ENCODE peak calls at places on chromosomes 3 and 15, in six cellular contexts. T is tibial nerve, S is right cardiac atrium, M is hepatocyte, W is astrocyte, Q is body of pancreas. V is an unnamed sample.

GRCh38 chr15:40103864-40104271 is 4.8 kb downstream of the BMF start:
- DNase-seq in T (no peak), Q (no peak), M (no peak), S (peak; percentile 64), W (no peak), V (no peak)

GRCh38 chr15:56469484-56469883 is 4.5 kb upstream of the MNS1 start:
- DNase-seq in M (no peak), S (no peak), T (no peak), W (no peak), Q (no peak), V (no peak)

GRCh38 chr3:158722108-158722507 is 10.1 kb downstream of the RARRES1 start:
- DNase-seq in M (no peak), Q (no peak), W (no peak), T (no peak), S (no peak), V (no peak)

GRCh38 chr3:7638103-7638502 is 777.2 kb downstream of the GRM7 start:
- DNase-seq in M (no peak), T (no peak), S (no peak), W (peak; percentile 17), Q (no peak), V (no peak)

GRCh38 chr15:39499701-39500100 is 81.2 kb upstream of the THBS1 start:
- DNase-seq in W (no peak), S (no peak), M (no peak), Q (no peak), T (no peak), V (no peak)

GRCh38 chr15:48424076-48424475 is 92.8 kb downstream of the DUT start:
- DNase-seq in Q (no peak), W (no peak), M (no peak), S (no peak), T (no peak), V (no peak)

GRCh38 chr3:58874795-58875194 is 175.0 kb downstream of the CFAP20DC start:
- DNase-seq in Q (no peak), S (no peak), T (no peak), M (no peak), W (peak; percentile 53), V (no peak)

GRCh38 chr3:119831941-119832371 is 50.1 kb downstream of the NR1I2 start:
- DNase-seq in S (no peak), Q (no peak), M (no peak), W (peak; percentile 84), T (no peak), V (no peak)

GRCh38 chr3:103684956-103685355 is 1250.1 kb downstream of the ZPLD1 start:
- DNase-seq in M (no peak), S (no peak), W (no peak), Q (peak; percentile 12), T (no peak), V (no peak)

GRCh38 chr3:26967531-26967930 is 345.0 kb downstream of the LRRC3B start:
- DNase-seq in T (no peak), Q (no peak), W (no peak), M (no peak), S (no peak), V (no peak)

GRCh38 chr15:88401269-88401971 is 65.8 kb downstream of the MRPL46 start:
- DNase-seq in M (no peak), T (no peak), Q (no peak), S (no peak), W (no peak), V (no peak)

GRCh38 chr3:185439745-185440466 is 58.9 kb downstream of the TMEM41A start:
- DNase-seq in S (no peak), W (no peak), T (no peak), M (no peak), Q (no peak), V (no peak)

GRCh38 chr3:177193706-177194268 is 3.5 kb downstream of the TBL1XR1 start:
- DNase-seq in Q (no peak), M (no peak), W (no peak), T (no peak), S (no peak), V (no peak)
- H3K4me3 ChIP-seq in Q (no peak overlapping the region), M (peak overlapping the region; percentile 100), W (peak overlapping the region; percentile 92), T (no peak overlapping the region), S (peak overlapping the region; percentile 23), V (peak overlapping the region; percentile 84)

GRCh38 chr3:15271030-15271429 is 61.4 kb downstream of the SH3BP5 start:
- DNase-seq in T (no peak), Q (no peak), S (no peak), M (no peak), W (no peak), V (no peak)

GRCh38 chr3:15267502-15267901 is 61.5 kb downstream of the CAPN7 start:
- DNase-seq in Q (no peak), T (no peak), M (no peak), S (no peak), W (no peak), V (no peak)

GRCh38 chr3:15271785-15272381 is 60.5 kb downstream of the SH3BP5 start:
- DNase-seq in M (no peak), W (no peak), S (peak; percentile 78), T (no peak), Q (no peak), V (peak; percentile 44)

GRCh38 chr3:15268033-15268631 is 62.1 kb downstream of the CAPN7 start:
- DNase-seq in S (peak; percentile 97), M (peak; percentile 93), Q (peak; percentile 87), T (peak; percentile 94), W (peak; percentile 63), V (peak; percentile 85)

DNA sequence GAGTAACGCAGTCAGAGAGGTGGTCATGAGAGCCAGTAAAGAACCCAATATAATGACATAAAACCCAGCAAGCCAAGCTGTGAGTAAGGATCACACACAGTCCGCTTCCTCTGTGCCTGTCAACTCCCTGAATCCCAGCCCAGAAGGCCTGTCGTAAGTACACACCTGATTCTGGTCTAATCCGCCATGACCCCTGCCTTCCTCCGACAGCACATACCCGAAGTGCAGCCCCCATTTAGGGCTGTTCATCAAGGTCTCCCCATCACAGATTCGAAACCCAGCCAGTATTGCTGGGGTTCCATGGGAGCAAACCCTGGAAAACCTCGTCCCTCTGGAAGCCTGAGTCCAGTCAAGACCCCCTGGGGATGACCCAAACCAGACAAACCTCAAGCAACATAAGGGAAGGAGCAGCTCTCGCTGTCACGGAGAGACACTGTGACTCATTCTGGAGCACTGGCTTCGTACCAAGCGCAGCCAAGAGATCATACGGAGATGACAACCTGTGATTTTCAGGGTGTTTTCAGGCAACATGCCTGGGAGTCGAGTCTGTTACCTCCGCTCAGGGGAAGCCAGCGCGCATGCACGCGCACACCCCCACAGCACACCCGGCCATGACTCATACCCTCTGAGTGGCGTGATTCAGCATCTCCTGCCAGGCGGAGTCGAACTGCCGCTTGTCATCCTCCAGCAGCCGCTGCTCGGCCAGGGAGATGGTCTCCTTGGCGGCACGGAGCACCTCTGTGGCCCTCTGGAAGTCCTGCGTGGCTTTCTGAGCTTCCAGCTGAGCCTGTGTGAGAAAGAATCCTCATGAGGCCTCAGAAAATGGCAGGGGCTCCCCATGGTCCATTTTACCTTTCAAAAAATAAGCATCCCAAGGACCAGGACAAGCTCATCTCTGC is 63.0 kb downstream of the SH3BP5 start:
- DNase-seq in T (peak; percentile 87), M (peak; percentile 82), Q (peak; percentile 51), S (peak; percentile 94), W (peak; percentile 94), V (peak; percentile 83)
- H3K27ac ChIP-seq in T (peak overlapping the region; percentile 74), M (peak overlapping the region; percentile 76), Q (no peak overlapping the region), S (peak overlapping the region; percentile 16), W (peak overlapping the region; percentile 94), V (peak overlapping the region; percentile 72)

GRCh38 chr15:76470691-76471090 is 134.1 kb downstream of the ISL2 start:
- DNase-seq in T (no peak), W (peak; percentile 78), S (no peak), M (no peak), Q (no peak), V (no peak)
- H3K4me3 ChIP-seq in T (no peak overlapping the region), W (no peak overlapping the region), S (no peak overlapping the region), M (no peak overlapping the region), Q (no peak overlapping the region), V (no peak overlapping the region)

GRCh38 chr15:41564286-41564959 is 5.4 kb downstream of the TYRO3 start:
- DNase-seq in W (no peak), S (peak; percentile 64), Q (no peak), M (peak; percentile 89), T (no peak), V (no peak)
- H3K27ac ChIP-seq in W (no peak overlapping the region), S (no peak overlapping the region), Q (no peak overlapping the region), M (peak overlapping the region; percentile 95), T (no peak overlapping the region), V (no peak overlapping the region)